ENCODE peak calls at places on chromosomes 4 and X, in four cellular contexts. I is mesenchymal stem cell, T is neuronal stem cell, D is IMR-90. Z is an unnamed sample.

GRCh38 chr4:6009452-6009851 is 8.8 kb downstream of the C4orf50 start:
- DNase-seq in T (no peak), I (no peak), D (no peak), Z (no peak)

GRCh38 chr4:106698621-106699195 is 330.1 kb upstream of the GIMD1 start:
- DNase-seq in I (no peak), T (no peak), D (no peak), Z (no peak)

GRCh38 chrX:11480626-11481025 is 185.1 kb downstream of the ARHGAP6 start:
- DNase-seq in I (no peak), D (peak; percentile 51), T (no peak), Z (no peak)

GRCh38 chr4:165915215-165915614 is 42.2 kb downstream of the TLL1 start:
- DNase-seq in I (no peak), T (no peak), D (no peak), Z (no peak)

GRCh38 chrX:34716322-34716721 is 59.2 kb upstream of the TMEM47 start:
- DNase-seq in T (no peak), I (no peak), D (peak; percentile 11), Z (no peak)

GRCh38 chrX:68508799-68509198 is 9.9 kb downstream of the YIPF6 start:
- DNase-seq in D (no peak), I (peak; percentile 59), T (no peak), Z (peak; percentile 82)

GRCh38 chr4:54852061-54852460 is 194.3 kb downstream of the KIT start:
- DNase-seq in T (no peak), D (no peak), I (no peak), Z (no peak)

GRCh38 chr4:169017971-169018370 is 7.9 kb upstream of the CBR4 start:
- DNase-seq in I (no peak), D (no peak), T (peak; percentile 59), Z (peak; percentile 60)

GRCh38 chr4:169151671-169152070 is 119.1 kb downstream of the SH3RF1 start:
- DNase-seq in I (no peak), T (no peak), D (peak; percentile 86), Z (no peak)

GRCh38 chrX:39149761-39150160 is 348.5 kb downstream of the MID1IP1 start:
- DNase-seq in D (peak; percentile 40), I (peak; percentile 23), T (peak; percentile 31), Z (peak; percentile 81)

GRCh38 chrX:110346681-110347080 is 12.0 kb upstream of the RTL9 start:
- DNase-seq in T (no peak), D (no peak), I (no peak), Z (peak; percentile 4)

GRCh38 chr4:153640476-153640802 is 43.6 kb upstream of the TLR2 start:
- DNase-seq in I (no peak), T (no peak), D (no peak), Z (no peak)

GRCh38 chr4:153641532-153641931 is 42.5 kb upstream of the TLR2 start:
- DNase-seq in D (no peak), I (no peak), T (no peak), Z (no peak)

GRCh38 chr4:153638999-153639398 is 45.1 kb upstream of the TLR2 start:
- DNase-seq in T (no peak), I (no peak), D (no peak), Z (no peak)

GRCh38 chr4:153638011-153638410 is 46.1 kb upstream of the TLR2 start:
- DNase-seq in T (no peak), I (no peak), D (no peak), Z (no peak)

DNA sequence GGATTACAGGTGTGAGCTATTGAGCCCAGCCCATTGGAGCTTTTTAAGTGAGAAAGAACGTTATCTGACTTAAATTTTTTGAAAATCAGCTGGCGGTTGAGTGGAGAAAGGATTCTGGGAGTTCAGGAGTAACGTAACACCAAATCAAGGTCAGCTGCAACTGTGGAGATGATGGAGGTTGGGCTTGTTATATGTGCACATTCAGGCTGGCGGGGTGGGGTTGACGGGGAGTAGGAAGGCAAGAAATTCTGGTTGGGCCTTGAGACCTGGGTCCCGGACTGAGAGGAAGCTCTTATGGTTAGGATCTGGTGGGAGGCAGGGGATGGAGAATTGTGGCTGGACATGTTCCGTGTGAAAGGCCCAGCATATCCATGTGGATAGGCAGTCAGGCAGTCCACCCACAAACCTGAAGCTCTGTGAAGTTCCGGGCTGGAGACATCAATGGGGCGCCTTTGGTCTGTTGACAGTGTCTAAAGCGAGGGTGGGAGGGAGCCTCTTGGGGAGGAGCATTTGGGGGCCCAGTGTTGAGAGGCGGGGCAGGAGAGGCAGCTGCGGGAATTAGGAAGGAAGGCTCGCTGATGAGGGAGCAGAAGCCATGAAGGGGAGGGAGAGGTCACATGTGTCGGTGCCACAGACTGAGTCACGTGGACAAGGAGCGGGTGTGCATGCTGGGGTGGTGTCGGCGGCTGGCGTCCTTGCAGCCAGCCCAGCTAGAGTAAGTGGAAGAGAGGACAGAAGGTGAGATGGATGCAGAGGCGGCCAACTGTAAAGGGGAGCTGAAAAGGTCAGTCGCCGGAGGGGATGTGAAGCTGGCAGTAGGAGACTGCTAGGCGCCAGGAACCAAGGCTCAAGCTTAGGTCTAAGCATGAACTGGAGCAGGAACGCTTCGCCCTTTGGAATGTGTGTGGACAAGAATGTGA is 44.3 kb upstream of the TLR2 start:
- DNase-seq in T (no peak), I (no peak), D (no peak), Z (no peak)
- H4K8ac ChIP-seq in T (no peak overlapping the region), I (no peak overlapping the region), D (no peak overlapping the region), Z (no peak overlapping the region)

DNA sequence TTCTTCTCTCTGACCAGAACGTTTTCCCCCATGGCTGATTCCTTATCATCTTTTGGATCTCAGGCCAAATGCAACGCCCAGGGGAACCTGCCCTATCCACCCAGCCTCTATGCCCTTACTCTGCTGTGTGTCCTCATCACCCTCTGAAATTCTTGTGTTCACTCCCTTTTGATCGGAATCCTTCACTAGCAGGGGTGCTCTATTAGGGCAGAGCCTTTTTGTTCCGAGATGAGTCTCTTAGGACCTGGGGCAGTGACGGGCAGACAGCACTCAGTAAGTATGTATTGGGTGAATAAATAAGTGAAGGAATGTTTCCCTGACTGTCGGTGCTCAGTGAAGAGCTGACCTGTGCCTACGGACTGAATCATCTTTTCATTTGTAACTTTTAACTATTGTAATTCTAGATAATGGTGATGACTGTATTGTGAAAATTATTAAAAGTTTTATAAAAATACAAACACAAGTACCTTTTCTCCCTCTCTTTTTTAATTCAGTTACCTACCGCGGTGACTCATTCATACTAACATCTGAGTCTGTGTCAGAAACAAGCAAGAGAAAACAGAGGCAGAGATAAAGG is 4.8 kb upstream of the TENM3 start:
- DNase-seq in D (peak; percentile 48), T (no peak), I (no peak), Z (peak; percentile 93)
- H4K8ac ChIP-seq in D (peak overlapping the region; percentile 75), T (no peak overlapping the region), I (no peak overlapping the region), Z (no peak overlapping the region)

GRCh38 chrX:2609431-2610238 is 81.5 kb upstream of the CD99 start:
- DNase-seq in I (peak; percentile 46), T (no peak), D (peak; percentile 17), Z (peak; percentile 66)
- H4K8ac ChIP-seq in I (no peak overlapping the region), T (no peak overlapping the region), D (no peak overlapping the region), Z (no peak overlapping the region)

GRCh38 chr4:139084425-139085093 is 69.0 kb downstream of the NOCT start:
- DNase-seq in D (no peak), T (no peak), I (no peak), Z (no peak)

GRCh38 chr4:139082750-139083532 is 67.4 kb downstream of the NOCT start:
- DNase-seq in T (peak; percentile 93), I (peak; percentile 99), D (peak; percentile 97), Z (peak; percentile 99)

GRCh38 chr4:139085141-139085540 is 69.6 kb downstream of the NOCT start:
- DNase-seq in D (peak; percentile 36), T (no peak), I (peak; percentile 37), Z (no peak)

GRCh38 chr4:139078926-139079325 is 63.3 kb downstream of the NOCT start:
- DNase-seq in D (no peak), T (no peak), I (no peak), Z (no peak)

GRCh38 chr4:139083533-139084424 is 68.2 kb downstream of the NOCT start:
- DNase-seq in D (peak; percentile 90), I (peak; percentile 96), T (peak; percentile 87), Z (peak; percentile 96)
- H4K8ac ChIP-seq in D (peak overlapping the region; percentile 97), I (peak overlapping the region; percentile 99), T (peak overlapping the region; percentile 43), Z (peak overlapping the region; percentile 65)

GRCh38 chrX:30793767-30794103 is 95.3 kb downstream of the TAB3 start:
- DNase-seq in I (no peak), D (no peak), T (no peak), Z (no peak)

GRCh38 chrX:30794497-30794896 is 94.6 kb downstream of the TAB3 start:
- DNase-seq in T (no peak), I (no peak), D (no peak), Z (no peak)

GRCh38 chrX:30795981-30796958 is 92.8 kb downstream of the TAB3 start:
- DNase-seq in I (no peak), D (no peak), T (no peak), Z (no peak)

GRCh38 chrX:30791296-30792278 is 97.5 kb downstream of the TAB3 start:
- DNase-seq in D (no peak), T (no peak), I (no peak), Z (no peak)

GRCh38 chrX:30793075-30793766 is 95.8 kb downstream of the TAB3 start:
- DNase-seq in T (no peak), I (no peak), D (no peak), Z (no peak)
- H4K8ac ChIP-seq in T (no peak overlapping the region), I (no peak overlapping the region), D (no peak overlapping the region), Z (no peak overlapping the region)

Z was measured in mesendoderm.